ENCODE peak calls at places on chromosomes 13 and 19, in seven cellular contexts. L is Right ventricle myocardium superior; O is RPMI8226; F is activated CD4-positive, alpha-beta T cell treated with anti-CD3 and anti-CD28 coated beads, Interleukin-2, amount 50 U/mL, for 1 hour; P is psoas muscle; D is foreskin fibroblast; K is stimulated activated CD4-positive, alpha-beta T cell treated with anti-CD3 and anti-CD28 coated beads, Interleukin-1b, Interleukin-23, amount 100 ng/mL, for 24 hours. R is an unnamed sample.

GRCh38 chr13:21297452-21297851 is 121.0 kb downstream of the MRPL57 start:
- DNase-seq in L (no peak), O (no peak), K (no peak), F (no peak), D (no peak), P (no peak), R (no peak)

GRCh38 chr19:19078801-19079200 is 15.0 kb downstream of the SLC25A42 start:
- DNase-seq in L (no peak), O (no peak), P (no peak), K (no peak), D (peak; percentile 29), F (no peak), R (no peak)

GRCh38 chr13:113941571-113942191 is 32.2 kb downstream of the C13orf46 start:
- DNase-seq in O (no peak), P (peak; percentile 42), K (no peak), D (peak; percentile 36), F (no peak), L (no peak), R (peak; percentile 51)

GRCh38 chr19:1364070-1364719 is 19.5 kb upstream of the NDUFS7 start:
- DNase-seq in O (no peak), D (no peak), P (no peak), L (no peak), F (no peak), K (no peak), R (no peak)

GRCh38 chr13:20989883-20990282 is 71.5 kb downstream of the LATS2 start:
- DNase-seq in P (no peak), D (no peak), O (no peak), L (no peak), K (no peak), F (no peak), R (no peak)

GRCh38 chr13:59038824-59039223 is 1124.9 kb downstream of the DIAPH3 start:
- DNase-seq in K (no peak), D (no peak), F (no peak), L (no peak), O (no peak), P (no peak), R (no peak)

GRCh38 chr19:17441241-17442135 is 7.0 kb downstream of the TMEM221 start:
- DNase-seq in P (no peak), L (no peak), K (no peak), O (peak; percentile 29), F (no peak), D (peak; percentile 35), R (no peak)

GRCh38 chr13:101949681-101950080 is 452.2 kb downstream of the FGF14 start:
- DNase-seq in D (no peak), P (no peak), K (no peak), O (no peak), L (no peak), F (no peak), R (no peak)

GRCh38 chr13:36998624-36999041 is 507 bp downstream of the ALG5 start:
- DNase-seq in P (peak; percentile 57), L (peak; percentile 53), K (peak; percentile 2), D (no peak), F (peak; percentile 24), O (peak; percentile 6), R (peak; percentile 57)

GRCh38 chr13:107301724-107302374 is 733.9 kb upstream of the ARGLU1 start:
- DNase-seq in F (no peak), P (no peak), O (no peak), D (no peak), L (no peak), K (no peak), R (no peak)

GRCh38 chr19:41922585-41922984 is 5.7 kb downstream of the ERFL start:
- DNase-seq in P (no peak), K (no peak), D (no peak), O (no peak), F (no peak), L (no peak), R (no peak)

R was measured in Peyer's patch.